ENCODE peak calls at places on chromosome 4, in ten cellular contexts. E is CD8-positive, alpha-beta T cell; N is Calu3; C is RWPE1; R is astrocyte of the spinal cord; F is cardiac fibroblast; A is SK-N-SH; Z is pancreas; L is MCF 10A; Q is fibroblast of mammary gland. V is an unnamed sample.

GRCh38 chr4:28481565-28481964 is 1620.9 kb downstream of the STIM2 start:
- DNase-seq in Z (peak), C (no peak), R (no peak), L (no peak), A (no peak), N (peak), Q (no peak), F (no peak), E (no peak), V (no peak)

GRCh38 chr4:48138936-48139335 is 4.9 kb upstream of the TXK start:
- DNase-seq in F (no peak), Z (no peak), C (no peak), A (no peak), N (no peak), R (no peak), L (no peak), Q (no peak), E (no peak), V (no peak)

GRCh38 chr4:74166135-74166534 is 8.2 kb downstream of the MTHFD2L start:
- DNase-seq in Q (no peak), F (no peak), C (no peak), A (no peak), R (no peak), Z (no peak), N (no peak), L (no peak), E (no peak), V (no peak)

GRCh38 chr4:99219479-99219878 is 433 bp upstream of the ADH6 start:
- DNase-seq in C (no peak), Z (no peak), R (no peak), L (no peak), N (no peak), Q (no peak), A (no peak), E (no peak), F (no peak), V (no peak)

GRCh38 chr4:25760518-25761157 is 102.2 kb downstream of the SEL1L3 start:
- DNase-seq in Q (peak), C (no peak), E (no peak), R (no peak), A (no peak), L (peak), N (no peak), Z (no peak), F (peak), V (no peak)

GRCh38 chr4:80142396-80143304 is 54.7 kb upstream of the PRDM8 start:
- DNase-seq in E (no peak), Z (no peak), L (peak), R (no peak), F (peak), A (no peak), Q (peak), N (no peak), C (no peak), V (no peak)

GRCh38 chr4:85866508-85866907 is 391.6 kb downstream of the ARHGAP24 start:
- DNase-seq in E (no peak), N (no peak), C (no peak), Z (no peak), F (no peak), Q (peak), A (no peak), L (no peak), R (no peak), V (no peak)

GRCh38 chr4:98601719-98602118 is 56.7 kb downstream of the TSPAN5 start:
- DNase-seq in E (no peak), L (peak), N (no peak), R (no peak), Q (peak), F (no peak), A (no peak), C (no peak), Z (no peak), V (no peak)

GRCh38 chr4:133920236-133920635 is 281.4 kb downstream of the PABPC4L start:
- DNase-seq in N (no peak), E (no peak), C (no peak), Q (no peak), A (no peak), L (no peak), R (no peak), F (no peak), Z (no peak), V (no peak)

GRCh38 chr4:126799971-126800722 is 832.6 kb upstream of the INTU start:
- DNase-seq in C (no peak), R (peak), Z (no peak), F (peak), A (no peak), L (no peak), N (no peak), Q (peak), E (no peak), V (no peak)

GRCh38 chr4:125390727-125391126 is 76.0 kb downstream of the FAT4 start:
- DNase-seq in F (no peak), R (no peak), C (no peak), A (no peak), L (no peak), N (no peak), Q (no peak), E (no peak), Z (no peak), V (no peak)

GRCh38 chr4:154376461-154376860 is 115.1 kb downstream of the DCHS2 start:
- DNase-seq in N (no peak), Q (no peak), L (no peak), E (no peak), F (no peak), Z (no peak), A (no peak), R (no peak), C (no peak), V (no peak)

GRCh38 chr4:167102475-167102874 is 131.8 kb downstream of the SPOCK3 start:
- DNase-seq in E (no peak), R (no peak), Q (no peak), N (no peak), C (no peak), L (no peak), Z (no peak), F (no peak), A (no peak), V (no peak)

GRCh38 chr4:124275-125081 is at the start of gene ZNF718:
- DNase-seq in A (peak), C (peak), N (peak), L (peak), R (peak), F (peak), E (peak), Q (peak), Z (peak), V (peak)

GRCh38 chr4:189059996-189060570 is 880.6 kb upstream of the FRG1 start:
- DNase-seq in R (peak), Z (no peak), A (no peak), F (peak), C (no peak), L (no peak), E (no peak), Q (peak), N (no peak), V (no peak)

GRCh38 chr4:139532951-139533350 is 23.1 kb downstream of the SETD7 start:
- DNase-seq in R (no peak), Z (no peak), L (no peak), E (no peak), C (no peak), F (no peak), A (no peak), N (no peak), Q (peak), V (no peak)

GRCh38 chr4:16029329-16029728 is 54.5 kb downstream of the PROM1 start:
- DNase-seq in E (no peak), R (peak), F (peak), N (no peak), Z (no peak), L (no peak), A (no peak), Q (peak), C (no peak), V (no peak)

GRCh38 chr4:184768296-184768695 is 34.4 kb upstream of the CENPU start:
- DNase-seq in C (no peak), Q (peak), F (peak), N (no peak), Z (no peak), R (no peak), E (no peak), L (no peak), A (no peak), V (no peak)

GRCh38 chr4:184763150-184763780 is 29.4 kb upstream of the CENPU start:
- DNase-seq in Z (no peak), N (no peak), L (no peak), F (no peak), A (no peak), R (no peak), Q (peak), E (no peak), C (no peak), V (no peak)

GRCh38 chr4:184766421-184766820 is 32.5 kb upstream of the CENPU start:
- DNase-seq in A (no peak), L (no peak), Z (no peak), E (no peak), C (no peak), R (no peak), Q (no peak), N (no peak), F (no peak), V (no peak)

GRCh38 chr4:184764601-184765000 is 30.7 kb upstream of the CENPU start:
- DNase-seq in Q (no peak), N (no peak), L (no peak), Z (no peak), R (no peak), C (no peak), A (no peak), E (no peak), F (no peak), V (no peak)

GRCh38 chr4:184765473-184766346 is 31.8 kb upstream of the CENPU start:
- DNase-seq in L (no peak), N (no peak), A (peak), R (no peak), Z (no peak), Q (no peak), E (no peak), F (no peak), C (no peak), V (no peak)
- TF ChIP-seq CTCF in L (no peak), N (no peak), A (no peak), R (no peak), Z (no peak), Q (no peak), E (no peak), F (no peak), C (no peak), V (no peak)

DNA sequence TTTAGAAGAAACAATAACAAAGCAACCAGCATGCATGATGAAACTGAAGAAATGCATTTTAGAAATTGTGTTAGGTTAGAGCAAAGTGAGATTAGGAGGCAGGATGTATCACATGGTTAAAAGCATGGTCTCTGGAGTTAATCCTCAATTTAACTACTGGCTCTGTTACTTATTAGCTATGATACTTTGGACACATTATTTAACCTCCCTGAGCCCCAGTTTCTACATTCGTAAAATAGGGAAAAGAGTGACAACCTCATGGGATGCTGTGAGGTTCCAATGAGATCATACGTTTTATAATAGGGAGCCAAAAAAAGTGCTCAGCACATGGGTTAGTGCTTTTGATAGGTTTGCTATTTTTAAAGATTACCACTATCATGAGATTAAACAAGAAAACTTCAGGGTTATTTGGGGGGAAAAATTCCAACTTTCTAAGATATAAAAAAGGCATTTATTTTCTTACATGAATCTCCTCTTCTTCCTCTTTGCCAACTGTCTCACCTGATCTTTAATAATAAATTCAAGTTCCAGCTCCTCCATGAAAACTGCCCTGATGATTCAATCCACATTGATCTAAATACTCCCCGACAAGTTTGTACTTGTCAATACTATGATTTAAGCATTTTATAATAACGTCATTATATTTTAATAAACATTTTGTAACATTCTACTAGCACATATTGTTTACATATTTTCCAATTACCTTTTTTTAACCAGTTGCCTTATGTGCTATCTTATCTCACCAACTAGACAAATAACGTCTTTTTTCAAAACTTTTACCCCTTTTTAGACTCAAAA is 4.6 kb downstream of the SEC31A start:
- DNase-seq in Z (no peak), R (no peak), F (no peak), A (no peak), N (no peak), E (no peak), C (no peak), L (peak), Q (no peak), V (no peak)
- TF ChIP-seq CTCF in Z (no peak), R (no peak), F (no peak), A (no peak), N (no peak), E (no peak), C (no peak), L (no peak), Q (no peak), V (no peak)

GRCh38 chr4:1409079-1409805 is 3.0 kb upstream of the NKX1-1 start:
- DNase-seq in Q (no peak), N (no peak), Z (no peak), C (no peak), R (no peak), L (no peak), E (no peak), A (peak), F (no peak), V (no peak)

GRCh38 chr4:1406946-1407656 is 859 bp upstream of the NKX1-1 start:
- DNase-seq in N (no peak), E (no peak), Q (no peak), R (no peak), A (peak), L (no peak), C (no peak), Z (no peak), F (no peak), V (peak)

GRCh38 chr4:1406416-1406945 is at the start of gene NKX1-1:
- DNase-seq in Q (no peak), C (no peak), E (no peak), Z (no peak), N (no peak), A (no peak), F (no peak), L (no peak), R (no peak), V (no peak)

GRCh38 chr4:1408418-1408817 is 2.2 kb upstream of the NKX1-1 start:
- DNase-seq in R (no peak), A (peak), Q (no peak), N (no peak), F (no peak), Z (no peak), L (no peak), E (no peak), C (no peak), V (no peak)

GRCh38 chr4:1407657-1408333 is 1.6 kb upstream of the NKX1-1 start:
- DNase-seq in R (no peak), L (no peak), E (no peak), F (no peak), Z (no peak), Q (no peak), N (no peak), A (peak), C (no peak), V (no peak)
- TF ChIP-seq CTCF in R (no peak), L (no peak), E (no peak), F (no peak), Z (no peak), Q (no peak), N (no peak), A (no peak), C (no peak), V (no peak)

GRCh38 chr4:44674471-44674870 is 3.7 kb upstream of the GUF1 start:
- DNase-seq in N (no peak), A (no peak), E (no peak), C (no peak), L (no peak), Q (no peak), R (no peak), Z (no peak), F (no peak), V (no peak)
- TF ChIP-seq CTCF in N (no peak), A (peak), E (no peak), C (peak), L (no peak), Q (peak), R (no peak), Z (no peak), F (no peak), V (peak)